ENCODE peak calls at places on chromosomes 13 and 19, in five cellular contexts. H is mammary epithelial cell, I is mucosa of descending colon, O is NCI-H345, Z is GM06990. B is an unnamed sample.

GRCh38 chr13:112062619-112063308 is 4.2 kb upstream of the SOX1 start:
- DNase-seq in H (no peak), I (peak; percentile 31), O (no peak), Z (no peak), B (no peak)

GRCh38 chr19:16679811-16680210 is 18.9 kb downstream of the TMEM38A start:
- DNase-seq in H (no peak), I (no peak), O (no peak), Z (no peak), B (no peak)

GRCh38 chr13:75153386-75153785 is 328.6 kb downstream of the TBC1D4 start:
- DNase-seq in H (no peak), I (no peak), O (no peak), Z (no peak), B (no peak)

GRCh38 chr13:66506031-66506777 is 723.9 kb downstream of the PCDH9 start:
- DNase-seq in H (no peak), I (no peak), O (no peak), Z (no peak), B (no peak)

GRCh38 chr13:100735494-100735893 is 60.9 kb upstream of the TMTC4 start:
- DNase-seq in H (no peak), I (no peak), O (no peak), Z (no peak), B (no peak)

GRCh38 chr19:45817010-45817724 is 2.1 kb upstream of the RSPH6A start:
- DNase-seq in H (peak; percentile 75), I (peak; percentile 96), O (peak; percentile 88), Z (peak; percentile 80), B (peak; percentile 93)

GRCh38 chr19:16323532-16323931 is 1.1 kb upstream of the KLF2 start:
- DNase-seq in H (no peak), I (no peak), O (no peak), Z (no peak), B (no peak)

GRCh38 chr19:56660381-56661105 is 11.0 kb downstream of the ZNF835 start:
- DNase-seq in H (no peak), I (no peak), O (no peak), Z (no peak), B (peak; percentile 45)

GRCh38 chr19:16111909-16112752 is 442 bp downstream of the RAB8A start:
- DNase-seq in H (no peak), I (no peak), O (no peak), Z (no peak), B (peak; percentile 29)

GRCh38 chr13:84358601-84359000 is 476.3 kb upstream of the SLITRK1 start:
- DNase-seq in H (no peak), I (no peak), O (no peak), Z (no peak), B (peak; percentile 32)

GRCh38 chr13:32021785-32022184 is 9.8 kb upstream of the FRY start:
- DNase-seq in H (no peak), I (no peak), O (no peak), Z (no peak), B (peak; percentile 19)

GRCh38 chr13:106755542-106755941 is 187.6 kb upstream of the ARGLU1 start:
- DNase-seq in H (no peak), I (no peak), O (no peak), Z (no peak), B (no peak)

GRCh38 chr19:36638862-36639510 is 27.7 kb downstream of the ZNF461 start:
- DNase-seq in H (peak; percentile 0), I (no peak), O (no peak), Z (no peak), B (no peak)

GRCh38 chr19:7789447-7789846 is 26.4 kb downstream of the CLEC4M start:
- DNase-seq in H (no peak), I (peak; percentile 61), O (no peak), Z (peak; percentile 47), B (peak; percentile 61)

GRCh38 chr13:100275746-100276145 is 186.9 kb downstream of the PCCA start:
- DNase-seq in H (peak; percentile 79), I (no peak), O (no peak), Z (no peak), B (peak; percentile 59)

GRCh38 chr19:41930926-41931592 is 2.8 kb upstream of the ERFL start:
- DNase-seq in H (no peak), I (no peak), O (peak; percentile 43), Z (no peak), B (peak; percentile 96)

GRCh38 chr19:13053761-13054604 is 48.7 kb downstream of the LYL1 start:
- DNase-seq in H (peak; percentile 89), I (peak; percentile 77), O (no peak), Z (no peak), B (no peak)

GRCh38 chr13:107361666-107362065 is 793.7 kb upstream of the ARGLU1 start:
- DNase-seq in H (no peak), I (no peak), O (no peak), Z (no peak), B (no peak)

GRCh38 chr19:15115080-15115479 is 7.9 kb downstream of the SYDE1 start:
- DNase-seq in H (no peak), I (peak; percentile 65), O (no peak), Z (no peak), B (no peak)

GRCh38 chr19:11246941-11247340 is 7.5 kb downstream of the ANGPTL8 start:
- DNase-seq in H (no peak), I (no peak), O (no peak), Z (no peak), B (no peak)

GRCh38 chr19:13963603-13964105 is 11.3 kb downstream of the DCAF15 start:
- DNase-seq in H (no peak), I (no peak), O (no peak), Z (no peak), B (no peak)

B was measured in NCI-H69.